ENCODE peak calls at places on chromosome 14, in eight cellular contexts. A, U, Z, Y, R, I, N and H are unnamed samples.

GRCh38 chr14:37457334-37457733 is 137.7 kb downstream of the FOXA1 start:
- DNase-seq in Y (no peak), U (no peak), N (no peak), Z (no peak), I (no peak), A (no peak), R (no peak), H (no peak)

GRCh38 chr14:77485901-77486678 is 12.5 kb downstream of the ISM2 start:
- DNase-seq in I (no peak), Y (no peak), U (no peak), Z (peak), R (peak), N (no peak), A (peak), H (peak)

GRCh38 chr14:72883963-72884362 is 9.9 kb downstream of the DPF3 start:
- DNase-seq in N (no peak), U (no peak), R (no peak), Z (peak), Y (no peak), I (no peak), A (no peak), H (no peak)

GRCh38 chr14:65949711-65950516 is 536.3 kb upstream of the CCDC196 start:
- DNase-seq in R (no peak), Z (peak), N (peak), Y (peak), A (peak), U (no peak), I (no peak), H (no peak)

GRCh38 chr14:24234095-24235020 is 1.6 kb downstream of the GMPR2 start:
- DNase-seq in R (no peak), Z (no peak), Y (no peak), I (no peak), U (no peak), A (no peak), N (no peak), H (no peak)

GRCh38 chr14:26719514-26719913 is 121.7 kb upstream of the NOVA1 start:
- DNase-seq in R (no peak), I (no peak), Y (no peak), N (no peak), Z (peak), U (no peak), A (peak), H (no peak)

GRCh38 chr14:62133776-62134175 is 371.6 kb downstream of the SNAPC1 start:
- DNase-seq in I (no peak), N (no peak), Z (no peak), A (no peak), U (no peak), R (no peak), Y (no peak), H (no peak)

GRCh38 chr14:62280366-62280765 is 518.1 kb downstream of the SNAPC1 start:
- DNase-seq in Y (no peak), U (no peak), R (no peak), N (no peak), I (peak), A (no peak), Z (no peak), H (no peak)

GRCh38 chr14:71243697-71244096 is 336.4 kb downstream of the PCNX1 start:
- DNase-seq in I (no peak), N (no peak), A (peak), Y (no peak), Z (peak), U (no peak), R (peak), H (peak)

GRCh38 chr14:40119321-40119720 is 687.1 kb upstream of the FBXO33 start:
- DNase-seq in Z (peak), N (no peak), R (no peak), A (no peak), I (no peak), Y (no peak), U (no peak), H (no peak)

GRCh38 chr14:77738559-77739250 is 22.3 kb downstream of the SNW1 start:
- DNase-seq in Z (peak), I (no peak), A (peak), R (no peak), Y (no peak), N (no peak), U (no peak), H (no peak)

GRCh38 chr14:38207830-38208815 is at the start of gene SSTR1:
- DNase-seq in Y (no peak), A (peak), I (peak), U (peak), N (peak), R (no peak), Z (peak), H (no peak)

GRCh38 chr14:78725086-78725485 is 554.9 kb downstream of the NRXN3 start:
- DNase-seq in R (no peak), U (no peak), N (no peak), Y (no peak), I (no peak), Z (no peak), A (no peak), H (no peak)

GRCh38 chr14:80475074-80475473 is 263.8 kb upstream of the DIO2 start:
- DNase-seq in R (peak), I (no peak), N (no peak), Y (no peak), Z (peak), U (no peak), A (peak), H (no peak)

GRCh38 chr14:68027276-68027675 is 207.7 kb downstream of the RAD51B start:
- DNase-seq in Z (peak), Y (no peak), I (no peak), R (no peak), U (no peak), N (no peak), A (peak), H (no peak)

GRCh38 chr14:23750357-23750756 is 114.2 kb downstream of the DHRS2 start:
- DNase-seq in A (no peak), I (no peak), Z (no peak), R (no peak), U (no peak), N (no peak), Y (no peak), H (no peak)

GRCh38 chr14:65972891-65973290 is 513.3 kb upstream of the CCDC196 start:
- DNase-seq in R (peak), Y (no peak), N (no peak), U (no peak), A (peak), Z (peak), I (no peak), H (peak)

GRCh38 chr14:81450100-81450531 is 50.0 kb upstream of the STON2 start:
- DNase-seq in I (peak), U (no peak), N (no peak), R (no peak), Z (peak), A (peak), Y (no peak), H (no peak)

GRCh38 chr14:92902191-92902590 is 20.8 kb upstream of the CHGA start:
- DNase-seq in U (no peak), I (no peak), R (no peak), Y (no peak), A (no peak), Z (no peak), N (no peak), H (no peak)

GRCh38 chr14:92546347-92547053 is 32.9 kb downstream of the RIN3 start:
- DNase-seq in N (no peak), Z (peak), A (peak), I (no peak), R (no peak), Y (no peak), U (no peak), H (no peak)

GRCh38 chr14:42504433-42504832 is 897.8 kb downstream of the LRFN5 start:
- DNase-seq in I (no peak), U (no peak), A (peak), Z (no peak), N (no peak), Y (no peak), R (no peak), H (no peak)

GRCh38 chr14:71966528-71966927 is 34.3 kb downstream of the RGS6 start:
- DNase-seq in Y (no peak), R (no peak), A (no peak), I (no peak), N (no peak), Z (no peak), U (no peak), H (no peak)

GRCh38 chr14:61911534-61911933 is 149.3 kb downstream of the SNAPC1 start:
- DNase-seq in N (no peak), Y (no peak), A (no peak), U (no peak), R (no peak), Z (no peak), I (no peak), H (no peak)

GRCh38 chr14:52926994-52927393 is 23.9 kb downstream of the FERMT2 start:
- DNase-seq in A (peak), Y (no peak), I (no peak), R (no peak), Z (peak), N (no peak), U (no peak), H (no peak)

GRCh38 chr14:38824691-38825090 is 278.3 kb downstream of the SEC23A start:
- DNase-seq in N (no peak), A (no peak), Z (peak), Y (no peak), R (no peak), I (no peak), U (no peak), H (no peak)

GRCh38 chr14:22671622-22672021 is 27.5 kb upstream of the OR6J1 start:
- DNase-seq in U (no peak), R (no peak), Y (no peak), A (peak), Z (no peak), N (no peak), I (no peak), H (no peak)

GRCh38 chr14:93085916-93086315 is 29.8 kb downstream of the ITPK1 start:
- DNase-seq in Z (peak), U (no peak), I (peak), Y (no peak), N (no peak), A (no peak), R (no peak), H (no peak)

GRCh38 chr14:89176090-89176757 is 240.8 kb downstream of the FOXN3 start:
- DNase-seq in R (no peak), Z (no peak), I (no peak), U (no peak), A (no peak), N (no peak), Y (no peak), H (no peak)

GRCh38 chr14:36068777-36069534 is 107.6 kb downstream of the PTCSC3 start:
- DNase-seq in A (peak), Z (peak), Y (no peak), U (no peak), I (no peak), N (no peak), R (peak), H (peak)

GRCh38 chr14:63006515-63006914 is 38.7 kb downstream of the KCNH5 start:
- DNase-seq in I (no peak), A (no peak), Y (no peak), R (no peak), U (no peak), N (no peak), Z (no peak), H (no peak)

GRCh38 chr14:59107819-59108218 is 80.6 kb upstream of the DAAM1 start:
- DNase-seq in U (no peak), A (no peak), N (no peak), R (no peak), I (no peak), Z (no peak), Y (no peak), H (no peak)

GRCh38 chr14:78029471-78030372 is 140.5 kb upstream of the NRXN3 start:
- DNase-seq in U (no peak), R (no peak), Z (no peak), Y (no peak), A (no peak), I (peak), N (no peak), H (no peak)

GRCh38 chr14:40280652-40281051 is 848.4 kb upstream of the FBXO33 start:
- DNase-seq in R (no peak), Z (no peak), I (no peak), Y (no peak), U (no peak), A (no peak), N (no peak), H (no peak)

GRCh38 chr14:102479777-102480176 is 29.8 kb downstream of the ANKRD9 start:
- DNase-seq in N (peak), U (peak), Y (peak), R (no peak), Z (no peak), I (no peak), A (no peak), H (no peak)

GRCh38 chr14:71168564-71168963 is 261.3 kb downstream of the PCNX1 start:
- DNase-seq in I (no peak), U (no peak), N (no peak), Y (no peak), A (no peak), R (no peak), Z (no peak), H (no peak)

DNA sequence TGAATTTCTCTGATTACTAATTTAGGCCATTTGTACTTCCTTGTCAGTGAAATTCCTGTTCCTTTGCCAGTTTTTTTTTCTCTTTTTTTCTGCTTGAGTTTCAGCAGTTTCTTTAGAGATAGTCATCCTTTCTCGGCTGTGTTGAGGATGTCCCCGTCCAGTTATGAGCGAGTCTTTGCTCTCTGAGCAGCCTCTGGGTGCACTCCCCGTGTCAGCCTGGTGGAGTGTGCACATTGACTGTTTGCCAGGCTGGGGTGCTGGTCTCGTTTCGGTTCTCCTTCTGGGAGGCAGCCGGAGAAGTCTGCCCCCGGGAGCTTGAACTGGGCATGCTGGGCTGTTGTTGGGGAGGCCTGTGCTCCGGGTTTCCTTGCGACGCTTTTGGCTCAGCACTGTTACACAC is 3.0 kb downstream of the PACS2 start:
- DNase-seq in N (no peak), I (no peak), Z (peak), R (no peak), A (peak), U (no peak), Y (peak), H (no peak)
- H3K4me3 ChIP-seq in N (peak), I (no peak), Z (peak), R (no peak), A (no peak), U (no peak), Y (no peak), H (peak)

GRCh38 chr14:74886001-74886400 is 4.3 kb downstream of the DLST start:
- DNase-seq in U (no peak), R (peak), I (peak), Y (no peak), A (peak), N (no peak), Z (peak), H (peak)

GRCh38 chr14:74879427-74880180 is 2.1 kb upstream of the DLST start:
- DNase-seq in R (no peak), Z (no peak), U (no peak), N (no peak), A (no peak), Y (no peak), I (peak), H (no peak)

GRCh38 chr14:74881425-74882102 is at the start of gene DLST:
- DNase-seq in A (peak), I (peak), N (peak), U (peak), Z (peak), Y (peak), R (no peak), H (no peak)

DNA sequence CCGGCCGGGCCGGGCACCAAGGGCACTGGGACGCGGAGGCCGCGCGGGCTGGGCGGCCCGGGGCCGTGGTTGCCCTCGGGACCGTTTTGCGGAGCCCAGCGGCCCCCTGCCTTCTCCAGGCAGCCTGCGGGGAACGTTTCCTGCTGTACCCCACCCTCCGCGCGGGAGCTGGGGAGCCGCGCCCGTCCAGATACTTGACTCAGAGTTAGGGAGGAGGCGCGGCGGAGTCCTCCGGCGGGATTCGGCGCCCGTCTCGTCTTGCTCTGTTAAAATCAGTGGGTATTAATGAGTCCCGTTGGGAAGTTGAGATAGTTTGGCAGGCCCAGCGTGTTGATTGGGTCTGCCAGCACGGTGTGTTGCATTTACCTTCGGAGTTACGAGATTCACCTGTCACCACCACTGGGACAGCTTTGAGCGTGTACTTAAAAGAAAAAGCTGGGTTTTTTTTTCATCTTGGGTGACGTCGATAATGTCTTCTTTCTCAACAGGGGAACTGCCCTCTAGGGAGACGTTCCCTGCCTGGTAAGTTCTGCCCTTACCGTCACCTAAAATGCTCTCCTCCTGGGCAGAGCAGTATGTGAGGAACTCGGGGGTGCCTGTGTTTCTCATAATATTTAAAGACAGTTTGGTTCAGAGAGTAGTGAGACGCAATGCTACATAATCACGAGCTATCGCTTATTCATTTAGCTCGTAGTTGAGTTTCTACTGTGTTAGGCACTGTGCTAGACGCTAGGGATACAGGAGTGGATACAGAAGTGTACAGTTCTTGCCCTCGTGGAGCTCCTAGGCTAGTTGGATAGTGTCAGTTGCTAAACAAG is 596 bp downstream of the DLST start:
- DNase-seq in R (no peak), Y (peak), I (peak), N (peak), Z (peak), U (peak), A (peak), H (no peak)
- TF ChIP-seq CTCF in R (no peak), Y (no peak), I (no peak), N (no peak), Z (no peak), U (no peak), A (no peak), H (no peak)

GRCh38 chr14:99758121-99758871 is 34.9 kb upstream of the EML1 start:
- DNase-seq in A (peak), N (no peak), Y (peak), R (peak), I (peak), U (peak), Z (peak), H (peak)

GRCh38 chr14:99755068-99755405 is 38.2 kb upstream of the EML1 start:
- DNase-seq in A (no peak), N (peak), Z (no peak), U (peak), Y (peak), R (no peak), I (no peak), H (no peak)

GRCh38 chr14:99755629-99756603 is 37.3 kb upstream of the EML1 start:
- DNase-seq in N (peak), I (no peak), R (peak), U (peak), Y (peak), Z (peak), A (peak), H (no peak)

GRCh38 chr14:99757331-99758070 is 35.7 kb upstream of the EML1 start:
- DNase-seq in R (peak), Z (peak), Y (peak), N (peak), I (no peak), U (peak), A (peak), H (peak)

DNA sequence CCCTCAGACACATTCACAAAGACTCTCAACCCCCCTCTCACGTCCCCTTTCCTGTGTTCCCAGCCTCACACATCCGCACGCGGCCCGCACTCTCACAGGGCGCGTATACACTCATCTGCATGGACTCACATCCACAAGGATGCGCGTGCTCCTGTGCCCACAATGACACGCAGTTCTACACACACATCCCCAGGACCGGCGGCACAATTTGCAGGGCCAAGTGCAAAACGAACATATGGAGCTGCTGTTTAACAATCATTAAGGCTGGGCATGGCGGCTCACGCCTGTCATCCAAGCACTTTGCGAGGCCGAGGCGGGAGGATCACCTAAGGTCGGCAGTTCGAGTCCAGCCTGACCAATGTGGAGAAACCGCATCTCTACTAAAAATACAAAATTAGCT is 36.4 kb upstream of the EML1 start:
- DNase-seq in U (peak), R (no peak), I (no peak), Y (peak), Z (peak), N (peak), A (peak), H (no peak)
- H3K4me3 ChIP-seq in U (no peak), R (no peak), I (no peak), Y (no peak), Z (no peak), N (no peak), A (no peak), H (no peak)

DNA sequence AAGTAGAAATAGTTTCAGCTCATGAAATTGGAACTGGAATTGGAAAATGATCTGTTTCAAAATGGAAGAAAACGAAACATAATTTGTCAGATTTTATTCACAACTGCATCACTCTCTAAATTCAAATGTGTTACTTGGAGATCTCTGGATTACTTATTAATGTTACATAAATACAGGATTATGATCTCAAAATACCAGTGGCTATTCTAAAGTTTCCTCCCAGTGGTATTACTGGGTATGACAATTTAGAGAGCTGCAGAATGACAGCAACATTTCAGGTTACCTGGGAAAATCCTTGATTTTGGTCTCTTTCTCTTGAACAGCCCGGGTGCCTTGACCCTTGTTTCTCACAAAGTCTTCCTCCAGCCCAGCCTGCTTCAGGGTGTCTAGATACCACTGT is 14.2 kb downstream of the FAM161B start:
- DNase-seq in Z (no peak), Y (no peak), A (peak), R (no peak), N (no peak), U (no peak), I (no peak), H (no peak)
- TF ChIP-seq CTCF in Z (peak), Y (no peak), A (peak), R (peak), N (no peak), U (peak), I (peak), H (no peak)

GRCh38 chr14:64186231-64187129 is 107.7 kb downstream of the ESR2 start:
- DNase-seq in U (no peak), Y (no peak), Z (no peak), I (peak), R (no peak), N (no peak), A (no peak), H (no peak)
- H3K4me3 ChIP-seq in U (no peak), Y (no peak), Z (no peak), I (peak), R (no peak), N (no peak), A (no peak), H (no peak)

GRCh38 chr14:85978851-85979250 is 448.9 kb downstream of the FLRT2 start:
- DNase-seq in Y (no peak), N (no peak), U (no peak), Z (no peak), I (no peak), A (no peak), R (no peak), H (no peak)
- TF ChIP-seq CTCF in Y (peak), N (no peak), U (peak), Z (no peak), I (peak), A (peak), R (no peak), H (no peak)